ENCODE peak calls at places on chromosome 18, in seven cellular contexts. One of them, this sample, is unnamed. For H3K36me3, the result is how much of the 10 kb centered on the place peaks cover.

GRCh38 chr18:8167036-8167435 is 442.2 kb upstream of the RAB12 start:
- DNase-seq in adrenal gland: no peak
- DNase-seq in GM23248: no peak
- DNase-seq in uterus: no peak
- DNase-seq in thyroid gland: peak
- DNase-seq in right atrium auricular region: no peak
- DNase-seq in psoas muscle: no peak
- DNase-seq in this sample: no peak

GRCh38 chr18:8537400-8537799 is 71.8 kb upstream of the RAB12 start:
- DNase-seq in adrenal gland: no peak
- DNase-seq in GM23248: no peak
- DNase-seq in uterus: no peak
- DNase-seq in thyroid gland: no peak
- DNase-seq in right atrium auricular region: no peak
- DNase-seq in psoas muscle: no peak
- DNase-seq in this sample: no peak

GRCh38 chr18:51724790-51725721 is 527.6 kb upstream of the MEX3C start:
- DNase-seq in adrenal gland: no peak
- DNase-seq in GM23248: peak
- DNase-seq in uterus: no peak
- DNase-seq in thyroid gland: no peak
- DNase-seq in right atrium auricular region: no peak
- DNase-seq in psoas muscle: no peak
- DNase-seq in this sample: no peak

GRCh38 chr18:41767960-41768359 is 187.1 kb upstream of the PIK3C3 start:
- DNase-seq in adrenal gland: peak
- DNase-seq in GM23248: peak
- DNase-seq in uterus: no peak
- DNase-seq in thyroid gland: no peak
- DNase-seq in right atrium auricular region: no peak
- DNase-seq in psoas muscle: no peak
- DNase-seq in this sample: peak

GRCh38 chr18:11998182-11998581 is 16.9 kb downstream of the IMPA2 start:
- DNase-seq in adrenal gland: no peak
- DNase-seq in GM23248: peak
- DNase-seq in uterus: no peak
- DNase-seq in thyroid gland: peak
- DNase-seq in right atrium auricular region: no peak
- DNase-seq in psoas muscle: peak
- DNase-seq in this sample: no peak

GRCh38 chr18:49052891-49053644 is 102.3 kb upstream of the SMAD7 start:
- DNase-seq in adrenal gland: peak
- DNase-seq in GM23248: peak
- DNase-seq in uterus: peak
- DNase-seq in thyroid gland: no peak
- DNase-seq in right atrium auricular region: no peak
- DNase-seq in psoas muscle: no peak
- DNase-seq in this sample: no peak

GRCh38 chr18:57727952-57728807 is 74.9 kb downstream of the ATP8B1 start:
- DNase-seq in adrenal gland: peak
- DNase-seq in GM23248: peak
- DNase-seq in uterus: no peak
- DNase-seq in thyroid gland: peak
- DNase-seq in right atrium auricular region: no peak
- DNase-seq in psoas muscle: no peak
- DNase-seq in this sample: no peak

GRCh38 chr18:67232406-67232805 is 284.1 kb downstream of the DSEL start:
- DNase-seq in adrenal gland: no peak
- DNase-seq in GM23248: peak
- DNase-seq in uterus: no peak
- DNase-seq in thyroid gland: no peak
- DNase-seq in right atrium auricular region: no peak
- DNase-seq in psoas muscle: no peak
- DNase-seq in this sample: no peak

GRCh38 chr18:42635378-42636048 is 480.0 kb downstream of the RIT2 start:
- DNase-seq in adrenal gland: no peak
- DNase-seq in GM23248: no peak
- DNase-seq in uterus: peak
- DNase-seq in thyroid gland: peak
- DNase-seq in right atrium auricular region: no peak
- DNase-seq in psoas muscle: no peak
- DNase-seq in this sample: no peak

GRCh38 chr18:39773656-39774055 is 2181.4 kb upstream of the PIK3C3 start:
- DNase-seq in adrenal gland: no peak
- DNase-seq in GM23248: peak
- DNase-seq in uterus: no peak
- DNase-seq in thyroid gland: no peak
- DNase-seq in right atrium auricular region: no peak
- DNase-seq in psoas muscle: no peak
- DNase-seq in this sample: no peak

GRCh38 chr18:2417861-2418610 is 153.3 kb downstream of the METTL4 start:
- DNase-seq in adrenal gland: no peak
- DNase-seq in GM23248: peak
- DNase-seq in uterus: no peak
- DNase-seq in thyroid gland: no peak
- DNase-seq in right atrium auricular region: no peak
- DNase-seq in psoas muscle: no peak
- DNase-seq in this sample: no peak

GRCh38 chr18:58110398-58110797 is 66.4 kb downstream of the NEDD4L start:
- DNase-seq in adrenal gland: no peak
- DNase-seq in GM23248: no peak
- DNase-seq in uterus: no peak
- DNase-seq in thyroid gland: no peak
- DNase-seq in right atrium auricular region: no peak
- DNase-seq in psoas muscle: no peak
- DNase-seq in this sample: no peak

GRCh38 chr18:31513189-31513907 is 15.4 kb downstream of the DSG2 start:
- DNase-seq in adrenal gland: no peak
- DNase-seq in GM23248: peak
- DNase-seq in uterus: no peak
- DNase-seq in thyroid gland: no peak
- DNase-seq in right atrium auricular region: no peak
- DNase-seq in psoas muscle: no peak
- DNase-seq in this sample: no peak

GRCh38 chr18:58967643-58968291 is 103.1 kb downstream of the ZNF532 start:
- DNase-seq in adrenal gland: no peak
- DNase-seq in GM23248: no peak
- DNase-seq in uterus: no peak
- DNase-seq in thyroid gland: no peak
- DNase-seq in right atrium auricular region: no peak
- DNase-seq in psoas muscle: no peak
- DNase-seq in this sample: no peak

DNA sequence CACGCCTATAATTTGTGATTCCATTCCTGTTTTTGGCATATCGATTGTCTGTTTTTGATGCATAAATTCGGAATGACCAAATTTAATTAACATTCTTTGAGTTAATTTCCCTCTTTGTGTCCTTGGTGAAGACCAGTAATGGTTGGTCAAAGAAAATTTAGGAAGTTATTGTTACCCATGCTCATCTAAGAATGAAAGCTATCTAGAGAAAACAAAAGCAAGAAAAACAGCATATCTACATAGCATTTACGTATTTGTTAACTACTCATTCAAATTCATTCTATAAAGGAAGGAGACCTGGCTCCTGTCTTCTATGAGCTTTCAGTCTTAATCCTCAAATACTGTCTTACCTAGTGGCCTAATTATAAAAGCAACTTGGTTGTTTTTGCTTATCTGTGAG is 59.2 kb upstream of the CHST9 start:
- DNase-seq in adrenal gland: no peak
- DNase-seq in GM23248: no peak
- DNase-seq in uterus: no peak
- DNase-seq in thyroid gland: no peak
- DNase-seq in right atrium auricular region: no peak
- DNase-seq in psoas muscle: no peak
- DNase-seq in this sample: no peak
- H3K4me3 ChIP-seq in adrenal gland: no peak
- H3K4me3 ChIP-seq in GM23248: no peak
- H3K4me3 ChIP-seq in uterus: no peak
- H3K4me3 ChIP-seq in thyroid gland: no peak
- H3K4me3 ChIP-seq in right atrium auricular region: no peak
- H3K4me3 ChIP-seq in psoas muscle: no peak
- H3K4me3 ChIP-seq in this sample: no peak

DNA sequence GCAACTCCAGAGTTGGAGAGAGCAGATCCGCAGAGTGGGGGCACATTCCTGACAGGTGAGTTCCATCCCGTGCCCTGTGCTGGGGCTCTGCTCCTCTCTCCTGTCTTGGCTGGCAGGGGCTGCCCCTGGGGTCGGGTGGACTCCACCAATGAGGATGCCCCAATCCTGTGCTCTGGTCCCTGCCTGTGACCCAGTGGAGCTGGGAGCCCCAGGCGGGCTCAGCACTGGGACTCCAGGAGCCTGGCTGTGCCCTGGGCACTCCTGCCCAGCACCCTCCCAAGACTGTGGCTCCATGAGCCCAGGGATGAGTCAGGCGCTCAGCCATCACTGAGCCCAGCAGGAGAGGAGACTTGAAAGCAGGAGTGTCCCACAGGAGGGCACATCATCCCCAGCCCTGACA is 53.9 kb downstream of the MBP start:
- DNase-seq in adrenal gland: no peak
- DNase-seq in GM23248: no peak
- DNase-seq in uterus: no peak
- DNase-seq in thyroid gland: no peak
- DNase-seq in right atrium auricular region: no peak
- DNase-seq in psoas muscle: no peak
- DNase-seq in this sample: no peak
- H3K36me3 ChIP-seq in adrenal gland: under half
- H3K36me3 ChIP-seq in GM23248: under half
- H3K36me3 ChIP-seq in uterus: under half
- H3K36me3 ChIP-seq in thyroid gland: under half
- H3K36me3 ChIP-seq in right atrium auricular region: under half
- H3K36me3 ChIP-seq in psoas muscle: under half
- H3K36me3 ChIP-seq in this sample: under half

GRCh38 chr18:61743775-61744531 is 148.9 kb downstream of the RNF152 start:
- DNase-seq in adrenal gland: no peak
- DNase-seq in GM23248: peak
- DNase-seq in uterus: peak
- DNase-seq in thyroid gland: no peak
- DNase-seq in right atrium auricular region: peak
- DNase-seq in psoas muscle: no peak
- DNase-seq in this sample: peak
- H3K4me3 ChIP-seq in adrenal gland: no peak
- H3K4me3 ChIP-seq in GM23248: no peak
- H3K4me3 ChIP-seq in uterus: no peak
- H3K4me3 ChIP-seq in thyroid gland: no peak
- H3K4me3 ChIP-seq in right atrium auricular region: no peak
- H3K4me3 ChIP-seq in psoas muscle: no peak
- H3K4me3 ChIP-seq in this sample: no peak

GRCh38 chr18:79917351-79918088 is 33.9 kb downstream of the SLC66A2 start:
- DNase-seq in adrenal gland: no peak
- DNase-seq in GM23248: no peak
- DNase-seq in uterus: no peak
- DNase-seq in thyroid gland: no peak
- DNase-seq in right atrium auricular region: peak
- DNase-seq in psoas muscle: peak
- DNase-seq in this sample: peak
- H3K36me3 ChIP-seq in adrenal gland: under half
- H3K36me3 ChIP-seq in GM23248: under half
- H3K36me3 ChIP-seq in uterus: under half
- H3K36me3 ChIP-seq in thyroid gland: under half
- H3K36me3 ChIP-seq in right atrium auricular region: under half
- H3K36me3 ChIP-seq in psoas muscle: under half
- H3K36me3 ChIP-seq in this sample: under half

GRCh38 chr18:26546170-26546874 is 2.0 kb downstream of the KCTD1 start:
- DNase-seq in adrenal gland: no peak
- DNase-seq in GM23248: no peak
- DNase-seq in uterus: no peak
- DNase-seq in thyroid gland: no peak
- DNase-seq in right atrium auricular region: no peak
- DNase-seq in psoas muscle: no peak
- DNase-seq in this sample: no peak

GRCh38 chr18:26545737-26546136 is 2.6 kb downstream of the KCTD1 start:
- DNase-seq in adrenal gland: no peak
- DNase-seq in GM23248: no peak
- DNase-seq in uterus: no peak
- DNase-seq in thyroid gland: no peak
- DNase-seq in right atrium auricular region: no peak
- DNase-seq in psoas muscle: no peak
- DNase-seq in this sample: no peak

GRCh38 chr18:26544459-26544858 is 3.9 kb downstream of the KCTD1 start:
- DNase-seq in adrenal gland: no peak
- DNase-seq in GM23248: no peak
- DNase-seq in uterus: no peak
- DNase-seq in thyroid gland: no peak
- DNase-seq in right atrium auricular region: no peak
- DNase-seq in psoas muscle: no peak
- DNase-seq in this sample: no peak

GRCh38 chr18:26546875-26547301 is 1.5 kb downstream of the KCTD1 start:
- DNase-seq in adrenal gland: no peak
- DNase-seq in GM23248: no peak
- DNase-seq in uterus: peak
- DNase-seq in thyroid gland: no peak
- DNase-seq in right atrium auricular region: no peak
- DNase-seq in psoas muscle: peak
- DNase-seq in this sample: peak

GRCh38 chr18:26545335-26545734 is 3.0 kb downstream of the KCTD1 start:
- DNase-seq in adrenal gland: no peak
- DNase-seq in GM23248: no peak
- DNase-seq in uterus: no peak
- DNase-seq in thyroid gland: no peak
- DNase-seq in right atrium auricular region: no peak
- DNase-seq in psoas muscle: no peak
- DNase-seq in this sample: no peak
- H3K4me3 ChIP-seq in adrenal gland: peak
- H3K4me3 ChIP-seq in GM23248: peak
- H3K4me3 ChIP-seq in uterus: no peak
- H3K4me3 ChIP-seq in thyroid gland: no peak
- H3K4me3 ChIP-seq in right atrium auricular region: peak
- H3K4me3 ChIP-seq in psoas muscle: peak
- H3K4me3 ChIP-seq in this sample: no peak

GRCh38 chr18:23888880-23889279 is 125.7 kb upstream of the TTC39C start:
- DNase-seq in adrenal gland: no peak
- DNase-seq in GM23248: no peak
- DNase-seq in uterus: no peak
- DNase-seq in thyroid gland: no peak
- DNase-seq in right atrium auricular region: no peak
- DNase-seq in psoas muscle: no peak
- DNase-seq in this sample: no peak
- H3K36me3 ChIP-seq in adrenal gland: under half
- H3K36me3 ChIP-seq in GM23248: under half
- H3K36me3 ChIP-seq in uterus: under half
- H3K36me3 ChIP-seq in thyroid gland: under half
- H3K36me3 ChIP-seq in right atrium auricular region: under half
- H3K36me3 ChIP-seq in psoas muscle: under half
- H3K36me3 ChIP-seq in this sample: under half

DNA sequence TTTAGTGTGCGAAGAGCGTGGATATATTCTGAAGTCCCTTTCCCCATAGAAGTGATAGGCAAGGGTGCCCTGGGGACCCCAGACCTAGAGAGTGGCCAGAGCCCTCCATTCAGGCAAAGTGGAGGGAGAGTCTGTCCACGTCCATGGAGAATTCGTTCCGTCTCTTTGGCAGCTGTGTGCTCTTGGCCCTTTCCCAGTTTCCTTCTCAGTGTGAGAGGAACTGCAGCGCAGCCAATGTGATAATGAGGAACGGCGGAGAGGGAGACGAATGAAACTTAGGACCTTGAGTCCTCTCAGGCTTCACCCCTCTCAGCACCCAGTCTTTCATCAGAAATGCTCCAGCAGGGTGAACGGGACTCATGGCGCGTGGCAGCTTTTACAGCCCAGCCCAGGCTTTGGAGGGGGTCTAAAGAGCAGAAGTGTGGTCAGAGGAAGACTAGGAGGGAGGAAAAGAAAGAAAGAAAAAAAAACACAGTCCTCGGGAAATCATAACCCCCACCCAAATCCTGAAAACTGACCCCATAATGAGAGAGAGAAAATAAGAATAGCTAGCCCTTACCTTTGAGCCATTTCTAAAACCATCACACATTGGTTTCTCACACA is 95.0 kb upstream of the RIOK3 start:
- DNase-seq in adrenal gland: peak
- DNase-seq in GM23248: no peak
- DNase-seq in uterus: peak
- DNase-seq in thyroid gland: peak
- DNase-seq in right atrium auricular region: peak
- DNase-seq in psoas muscle: peak
- DNase-seq in this sample: peak
- H3K4me3 ChIP-seq in adrenal gland: no peak
- H3K4me3 ChIP-seq in GM23248: no peak
- H3K4me3 ChIP-seq in uterus: peak
- H3K4me3 ChIP-seq in thyroid gland: no peak
- H3K4me3 ChIP-seq in right atrium auricular region: peak
- H3K4me3 ChIP-seq in psoas muscle: peak
- H3K4me3 ChIP-seq in this sample: no peak

This sample was measured in testis.